ENCODE peak calls at places on chromosome 12, in ten cellular contexts. K is fibroblast of lung, A is suprapubic skin, T is choroid plexus epithelial cell, E is AG09309, X is lower leg skin, M is heart right ventricle, Y is foreskin fibroblast, L is left ventricle myocardium inferior, O is IMR-90. I is an unnamed sample.

GRCh38 chr12:19220861-19221466 is 91.4 kb downstream of the PLEKHA5 start:
- DNase-seq in K (peak), A (no peak), T (peak), E (no peak), X (no peak), M (no peak), Y (no peak), L (no peak), O (peak), I (no peak)

GRCh38 chr12:111685322-111685810 is 390 bp downstream of the BRAP start:
- DNase-seq in K (peak), A (peak), T (no peak), E (no peak), X (no peak), M (no peak), Y (no peak), L (no peak), O (no peak), I (no peak)

GRCh38 chr12:51351913-51352532 is 5.5 kb upstream of the CELA1 start:
- DNase-seq in K (peak), A (no peak), T (peak), E (no peak), X (no peak), M (no peak), Y (peak), L (no peak), O (peak), I (no peak)

GRCh38 chr12:76346798-76347420 is 1.3 kb downstream of the BBS10 start:
- DNase-seq in K (peak), A (no peak), T (peak), E (no peak), X (peak), M (no peak), Y (peak), L (no peak), O (peak), I (no peak)

GRCh38 chr12:6699989-6700645 is 498 bp downstream of the PIANP start:
- DNase-seq in K (no peak), A (no peak), T (no peak), E (no peak), X (no peak), M (no peak), Y (no peak), L (no peak), O (no peak), I (no peak)

GRCh38 chr12:953776-954175 is 4.3 kb upstream of the RAD52 start:
- DNase-seq in K (peak), A (no peak), T (peak), E (peak), X (no peak), M (no peak), Y (peak), L (no peak), O (peak), I (no peak)

GRCh38 chr12:4440187-4440941 is 5.3 kb downstream of the FGF6 start:
- DNase-seq in K (no peak), A (no peak), T (no peak), E (no peak), X (peak), M (no peak), Y (no peak), L (no peak), O (no peak), I (no peak)

GRCh38 chr12:15116073-15116472 is 105.1 kb downstream of the RERG start:
- DNase-seq in K (peak), A (no peak), T (peak), E (no peak), X (no peak), M (no peak), Y (no peak), L (no peak), O (no peak), I (no peak)

GRCh38 chr12:100348657-100349454 is 8.0 kb upstream of the SLC17A8 start:
- DNase-seq in K (peak), A (no peak), T (peak), E (no peak), X (no peak), M (no peak), Y (no peak), L (no peak), O (peak), I (no peak)

GRCh38 chr12:100826323-100826722 is 31.7 kb downstream of the ANO4 start:
- DNase-seq in K (peak), A (no peak), T (peak), E (no peak), X (no peak), M (peak), Y (peak), L (peak), O (peak), I (no peak)

GRCh38 chr12:57549909-57550627 is at the start of gene KIF5A:
- DNase-seq in K (no peak), A (no peak), T (no peak), E (no peak), X (no peak), M (no peak), Y (no peak), L (no peak), O (no peak), I (no peak)

GRCh38 chr12:19671695-19672094 is 232.4 kb downstream of the AEBP2 start:
- DNase-seq in K (peak), A (no peak), T (no peak), E (no peak), X (no peak), M (no peak), Y (no peak), L (no peak), O (peak), I (no peak)

GRCh38 chr12:27844427-27845090 is 64.5 kb upstream of the MANSC4 start:
- DNase-seq in K (no peak), A (no peak), T (no peak), E (no peak), X (no peak), M (peak), Y (no peak), L (no peak), O (peak), I (no peak)

GRCh38 chr12:55743967-55744931 is 1.3 kb downstream of the GDF11 start:
- DNase-seq in K (no peak), A (no peak), T (peak), E (no peak), X (no peak), M (no peak), Y (no peak), L (peak), O (no peak), I (no peak)

GRCh38 chr12:93089805-93090569 is 160.9 kb upstream of the EEA1 start:
- DNase-seq in K (peak), A (no peak), T (peak), E (peak), X (no peak), M (no peak), Y (peak), L (no peak), O (peak), I (no peak)

GRCh38 chr12:53719649-53720048 is 7.6 kb downstream of the CALCOCO1 start:
- DNase-seq in K (no peak), A (no peak), T (peak), E (no peak), X (no peak), M (no peak), Y (no peak), L (no peak), O (no peak), I (no peak)

GRCh38 chr12:61854902-61855301 is 405.3 kb upstream of the USP15 start:
- DNase-seq in K (no peak), A (no peak), T (peak), E (no peak), X (no peak), M (no peak), Y (no peak), L (no peak), O (no peak), I (no peak)

GRCh38 chr12:116295327-116296263 is 18.1 kb upstream of the MED13L start:
- DNase-seq in K (no peak), A (no peak), T (peak), E (no peak), X (no peak), M (no peak), Y (no peak), L (no peak), O (peak), I (no peak)

GRCh38 chr12:128069359-128069997 is 197.5 kb upstream of the TMEM132C start:
- DNase-seq in K (peak), A (no peak), T (peak), E (peak), X (no peak), M (no peak), Y (peak), L (no peak), O (peak), I (no peak)

GRCh38 chr12:82970614-82971013 is 283.9 kb downstream of the TMTC2 start:
- DNase-seq in K (no peak), A (no peak), T (no peak), E (no peak), X (no peak), M (no peak), Y (no peak), L (no peak), O (no peak), I (no peak)

GRCh38 chr12:39743655-39744054 is 124.1 kb upstream of the ABCD2 start:
- DNase-seq in K (no peak), A (no peak), T (no peak), E (no peak), X (no peak), M (no peak), Y (no peak), L (no peak), O (no peak), I (no peak)

GRCh38 chr12:128019996-128020544 is 246.9 kb upstream of the TMEM132C start:
- DNase-seq in K (no peak), A (no peak), T (no peak), E (no peak), X (no peak), M (no peak), Y (no peak), L (no peak), O (no peak), I (no peak)

GRCh38 chr12:108859923-108860291 is 2.5 kb upstream of the SSH1 start:
- DNase-seq in K (no peak), A (no peak), T (no peak), E (no peak), X (no peak), M (no peak), Y (no peak), L (no peak), O (no peak), I (no peak)

GRCh38 chr12:1504304-1505150 is 89.9 kb downstream of the FBXL14 start:
- DNase-seq in K (no peak), A (no peak), T (no peak), E (no peak), X (no peak), M (no peak), Y (no peak), L (no peak), O (no peak), I (no peak)

GRCh38 chr12:116590561-116590960 is 31.4 kb downstream of the MAP1LC3B2 start:
- DNase-seq in K (no peak), A (no peak), T (no peak), E (no peak), X (no peak), M (no peak), Y (no peak), L (no peak), O (no peak), I (no peak)

GRCh38 chr12:129276408-129277042 is 423.2 kb downstream of the GLT1D1 start:
- DNase-seq in K (no peak), A (no peak), T (no peak), E (no peak), X (no peak), M (no peak), Y (no peak), L (no peak), O (no peak), I (no peak)

GRCh38 chr12:69698769-69699540 is at the start of gene BEST3:
- DNase-seq in K (no peak), A (no peak), T (no peak), E (no peak), X (no peak), M (no peak), Y (no peak), L (no peak), O (no peak), I (peak)

GRCh38 chr12:63021126-63021525 is 86.2 kb upstream of the PPM1H start:
- DNase-seq in K (no peak), A (no peak), T (no peak), E (no peak), X (no peak), M (no peak), Y (no peak), L (no peak), O (no peak), I (no peak)

GRCh38 chr12:123131879-123132402 is 18.9 kb downstream of the PITPNM2 start:
- DNase-seq in K (no peak), A (no peak), T (no peak), E (no peak), X (no peak), M (no peak), Y (no peak), L (no peak), O (no peak), I (peak)

GRCh38 chr12:18861287-18861858 is 123.5 kb downstream of the CAPZA3 start:
- DNase-seq in K (peak), A (no peak), T (peak), E (no peak), X (no peak), M (no peak), Y (peak), L (no peak), O (peak), I (no peak)

DNA sequence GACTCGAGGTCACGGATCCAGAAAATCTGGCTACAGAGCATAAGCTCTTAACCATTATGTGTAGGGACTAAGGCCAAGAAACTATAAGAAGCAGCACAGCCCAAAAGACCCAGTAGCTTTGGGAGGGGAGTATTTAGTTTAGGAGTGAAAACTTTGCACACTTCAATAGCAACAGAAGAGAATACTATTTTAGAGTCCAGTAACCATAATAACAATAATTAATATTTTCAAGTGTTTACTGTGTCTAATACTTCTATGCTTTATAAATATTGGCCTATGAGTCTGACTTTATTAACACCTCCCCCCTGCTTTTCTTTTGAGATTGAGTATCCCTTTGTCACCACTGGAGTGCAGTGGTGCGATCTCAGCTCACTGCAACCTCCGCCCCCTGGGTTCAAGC is 82.8 kb downstream of the SUDS3 start:
- DNase-seq in K (no peak), A (no peak), T (no peak), E (no peak), X (no peak), M (no peak), Y (no peak), L (no peak), O (no peak), I (no peak)
- TF ChIP-seq CTCF in K (no peak), A (no peak), T (no peak), E (no peak), X (no peak), M (no peak), Y (no peak), L (no peak), O (no peak), I (no peak)

GRCh38 chr12:113936460-113936859 is 29.7 kb downstream of the RBM19 start:
- DNase-seq in K (no peak), A (no peak), T (no peak), E (no peak), X (no peak), M (no peak), Y (no peak), L (no peak), O (no peak), I (no peak)
- TF ChIP-seq CTCF in K (no peak), A (no peak), T (no peak), E (no peak), X (no peak), M (no peak), Y (no peak), L (no peak), O (no peak), I (no peak)

GRCh38 chr12:85310456-85311076 is 30.5 kb downstream of the ALX1 start:
- DNase-seq in K (peak), A (no peak), T (peak), E (no peak), X (no peak), M (no peak), Y (no peak), L (no peak), O (peak), I (no peak)
- TF ChIP-seq CTCF in K (no peak), A (peak), T (no peak), E (no peak), X (no peak), M (peak), Y (peak), L (peak), O (peak), I (peak)

DNA sequence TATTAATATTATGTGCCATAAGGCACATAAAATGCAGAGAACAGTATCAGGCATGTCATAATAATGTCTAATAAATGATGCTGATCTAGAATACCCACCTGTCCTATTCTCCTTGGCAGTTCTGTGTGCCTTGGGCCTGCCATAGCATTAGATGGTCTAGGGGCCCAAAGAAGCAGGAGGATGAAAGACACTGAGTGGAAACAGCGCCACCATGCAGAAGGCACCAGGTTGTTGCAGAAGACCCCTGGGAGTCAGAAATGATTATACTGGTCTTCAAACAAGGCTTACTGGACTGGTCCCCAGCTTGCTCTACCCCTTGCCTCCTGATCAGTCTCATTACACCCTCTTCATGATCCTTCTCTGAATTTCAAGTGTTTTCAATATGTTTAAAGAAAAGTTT is 353.3 kb downstream of the GRIN2B start:
- DNase-seq in K (no peak), A (no peak), T (no peak), E (no peak), X (no peak), M (no peak), Y (no peak), L (no peak), O (no peak), I (no peak)
- TF ChIP-seq CTCF in K (no peak), A (no peak), T (no peak), E (no peak), X (no peak), M (no peak), Y (no peak), L (no peak), O (no peak), I (no peak)

GRCh38 chr12:65878540-65878939 is 54.3 kb downstream of the HMGA2 start:
- DNase-seq in K (peak), A (no peak), T (peak), E (no peak), X (no peak), M (no peak), Y (no peak), L (no peak), O (no peak), I (no peak)
- TF ChIP-seq CTCF in K (peak), A (no peak), T (peak), E (peak), X (no peak), M (no peak), Y (peak), L (no peak), O (peak), I (no peak)

GRCh38 chr12:103966736-103967135 is 1.1 kb downstream of the TDG start:
- DNase-seq in K (no peak), A (no peak), T (peak), E (no peak), X (no peak), M (no peak), Y (no peak), L (no peak), O (no peak), I (no peak)

GRCh38 chr12:103964805-103965204 is 867 bp upstream of the TDG start:
- DNase-seq in K (no peak), A (no peak), T (no peak), E (no peak), X (no peak), M (no peak), Y (no peak), L (no peak), O (no peak), I (no peak)

GRCh38 chr12:103965255-103965589 is 450 bp upstream of the TDG start:
- DNase-seq in K (no peak), A (no peak), T (no peak), E (no peak), X (no peak), M (no peak), Y (no peak), L (no peak), O (no peak), I (no peak)

GRCh38 chr12:103962493-103962892 is 3.2 kb upstream of the TDG start:
- DNase-seq in K (no peak), A (no peak), T (no peak), E (no peak), X (no peak), M (no peak), Y (no peak), L (no peak), O (no peak), I (no peak)

GRCh38 chr12:103965590-103966407 is at the start of gene TDG:
- DNase-seq in K (peak), A (peak), T (peak), E (peak), X (peak), M (peak), Y (peak), L (peak), O (peak), I (peak)
- TF ChIP-seq CTCF in K (no peak), A (no peak), T (no peak), E (peak), X (no peak), M (peak), Y (no peak), L (peak), O (peak), I (no peak)

DNA sequence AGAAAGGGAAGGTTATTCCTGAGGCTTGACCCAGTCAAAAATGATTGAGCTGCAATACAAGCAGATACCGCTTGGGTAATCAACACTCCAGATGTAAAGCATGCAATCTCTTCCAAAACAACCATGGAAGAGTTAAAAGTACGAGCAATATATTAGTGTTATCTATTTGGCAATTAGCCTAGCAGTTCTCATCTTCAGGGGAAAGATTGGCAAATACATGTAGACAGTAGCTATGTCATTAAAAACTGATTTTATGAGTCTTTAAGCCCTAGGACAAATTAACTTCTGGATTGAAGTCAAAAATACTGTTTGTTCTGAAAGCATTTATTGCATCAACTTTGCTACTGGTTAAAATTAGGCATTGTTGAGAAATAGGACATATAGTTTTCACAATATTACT is 9.3 kb upstream of the GYS2 start:
- DNase-seq in K (peak), A (no peak), T (peak), E (no peak), X (no peak), M (no peak), Y (no peak), L (no peak), O (no peak), I (no peak)
- TF ChIP-seq CTCF in K (no peak), A (no peak), T (peak), E (no peak), X (no peak), M (no peak), Y (no peak), L (peak), O (no peak), I (no peak)

DNA sequence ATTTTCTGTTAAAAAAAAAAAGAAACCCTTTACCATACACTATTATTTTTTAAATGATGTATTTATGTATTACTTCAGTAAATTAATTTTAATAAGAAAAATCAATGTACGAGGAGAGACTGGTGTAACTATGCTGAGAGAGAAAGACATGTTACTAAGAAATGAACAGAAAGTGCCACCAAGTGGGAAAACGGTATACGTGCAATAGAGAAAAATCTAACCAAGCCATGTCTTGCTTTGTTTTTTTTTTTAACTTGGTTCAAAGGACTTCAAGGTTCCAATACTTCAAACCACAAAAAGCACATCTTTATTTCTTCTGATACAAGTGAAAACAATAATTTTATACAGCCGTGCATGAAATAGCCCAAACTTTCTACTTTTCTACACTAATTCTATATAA is 22.9 kb downstream of the NDUFA12 start:
- DNase-seq in K (peak), A (no peak), T (peak), E (no peak), X (no peak), M (no peak), Y (no peak), L (no peak), O (peak), I (no peak)
- TF ChIP-seq CTCF in K (no peak), A (no peak), T (peak), E (peak), X (no peak), M (no peak), Y (no peak), L (peak), O (peak), I (peak)

GRCh38 chr12:130482448-130482847 is 144.8 kb downstream of the PIWIL1 start:
- DNase-seq in K (no peak), A (no peak), T (no peak), E (no peak), X (no peak), M (no peak), Y (no peak), L (no peak), O (no peak), I (no peak)
- TF ChIP-seq CTCF in K (no peak), A (no peak), T (no peak), E (no peak), X (no peak), M (no peak), Y (no peak), L (no peak), O (no peak), I (no peak)